ENCODE peak calls at places on chromosome 14, in seven cellular contexts. D is posterior cingulate gyrus, E is Karpas-422, F is GM13977, N is erythroblast, Q is chondrocyte, A is NCI-H460. I is an unnamed sample.

GRCh38 chr14:70616646-70617045 is 16.2 kb upstream of the MED6 start:
- DNase-seq in Q (no peak), A (no peak), F (no peak), D (no peak), E (no peak), N (no peak), I (no peak)

GRCh38 chr14:73025544-73025943 is 1.4 kb downstream of the ZFYVE1 start:
- DNase-seq in A (no peak), D (no peak), F (no peak), N (no peak), E (peak), Q (no peak), I (no peak)

GRCh38 chr14:95497561-95498011 is 18.9 kb downstream of the SYNE3 start:
- DNase-seq in F (no peak), E (peak), A (no peak), N (no peak), D (no peak), Q (no peak), I (peak)

GRCh38 chr14:100684154-100684553 is 42.5 kb upstream of the DLK1 start:
- DNase-seq in F (no peak), N (no peak), Q (no peak), E (no peak), A (no peak), D (no peak), I (no peak)

GRCh38 chr14:75660630-75661498 is at the start of the genes ERG28 and TTLL5:
- DNase-seq in N (peak), D (peak), F (peak), A (peak), Q (peak), E (peak), I (peak)

GRCh38 chr14:90140956-90141316 is 79.1 kb downstream of the KCNK13 start:
- DNase-seq in N (no peak), E (no peak), Q (no peak), D (no peak), F (no peak), A (peak), I (no peak)

GRCh38 chr14:100237735-100238418 is 1.1 kb upstream of the YY1 start:
- DNase-seq in E (peak), Q (no peak), F (peak), A (peak), D (peak), N (peak), I (peak)

GRCh38 chr14:23307687-23308644 is 1.3 kb downstream of the BCL2L2 start:
- DNase-seq in D (no peak), Q (no peak), N (no peak), A (no peak), E (no peak), F (no peak), I (no peak)

GRCh38 chr14:104394606-104394910 is 185.0 kb upstream of the C14orf180 start:
- DNase-seq in A (no peak), N (no peak), Q (peak), D (no peak), E (peak), F (no peak), I (peak)

GRCh38 chr14:90275820-90276219 is 19.5 kb downstream of the PSMC1 start:
- DNase-seq in A (no peak), F (no peak), E (no peak), N (no peak), D (no peak), Q (no peak), I (no peak)

I was measured in BE2C.